ENCODE peak calls at places on chromosomes 5 and 9, in seven cellular contexts. H is NCI-H1092, G is brain microvascular endothelial cell, O is cardiac muscle cell, J is astrocyte, S is anterior cingulate cortex, X is NCI-H226. Z is an unnamed sample.

GRCh38 chr5:154397652-154398406 is 48.0 kb upstream of the SAP30L start:
- DNase-seq in H (peak), G (no peak), O (no peak), J (no peak), S (no peak), X (peak), Z (peak)

GRCh38 chr9:84238652-84239051 is 101.9 kb downstream of the SLC28A3 start:
- DNase-seq in H (no peak), G (no peak), O (no peak), J (no peak), S (no peak), X (no peak), Z (no peak)

GRCh38 chr5:116766470-116766947 is 191.9 kb upstream of the SEMA6A start:
- DNase-seq in H (no peak), G (peak), O (no peak), J (peak), S (no peak), X (peak), Z (no peak)

GRCh38 chr5:134857401-134857800 is 11.6 kb downstream of the C5orf24 start:
- DNase-seq in H (no peak), G (no peak), O (no peak), J (no peak), S (no peak), X (no peak), Z (no peak)

GRCh38 chr9:135075234-135076142 is 12.0 kb upstream of the OLFM1 start:
- DNase-seq in H (peak), G (no peak), O (peak), J (no peak), S (peak), X (peak), Z (no peak)

GRCh38 chr9:76756273-76756650 is 8.0 kb upstream of the PCA3 start:
- DNase-seq in H (peak), G (peak), O (peak), J (no peak), S (no peak), X (no peak), Z (peak)

GRCh38 chr5:174589599-174589998 is 134.8 kb upstream of the MSX2 start:
- DNase-seq in H (no peak), G (no peak), O (no peak), J (no peak), S (no peak), X (no peak), Z (no peak)

GRCh38 chr5:169296456-169297220 is 4.3 kb downstream of the SLIT3 start:
- DNase-seq in H (no peak), G (no peak), O (no peak), J (peak), S (no peak), X (no peak), Z (no peak)

GRCh38 chr9:83384214-83384613 is 154.0 kb downstream of the FRMD3 start:
- DNase-seq in H (peak), G (no peak), O (no peak), J (no peak), S (no peak), X (no peak), Z (peak)

GRCh38 chr9:69965416-69966145 is 78.1 kb upstream of the MAMDC2 start:
- DNase-seq in H (no peak), G (no peak), O (no peak), J (no peak), S (no peak), X (no peak), Z (no peak)

GRCh38 chr9:18149457-18150011 is 324.4 kb upstream of the ADAMTSL1 start:
- DNase-seq in H (no peak), G (no peak), O (no peak), J (no peak), S (no peak), X (no peak), Z (no peak)

GRCh38 chr9:130189840-130190239 is 17.6 kb downstream of the NCS1 start:
- DNase-seq in H (no peak), G (no peak), O (no peak), J (peak), S (no peak), X (no peak), Z (no peak)

GRCh38 chr5:169762338-169763095 is 125.4 kb downstream of the DOCK2 start:
- DNase-seq in H (no peak), G (no peak), O (no peak), J (peak), S (no peak), X (peak), Z (no peak)

GRCh38 chr5:115838885-115839518 is 2.4 kb downstream of the ATG12 start:
- DNase-seq in H (peak), G (no peak), O (peak), J (no peak), S (no peak), X (no peak), Z (peak)

GRCh38 chr9:92333288-92333634 is 7.5 kb downstream of the CENPP start:
- DNase-seq in H (no peak), G (no peak), O (no peak), J (no peak), S (no peak), X (no peak), Z (no peak)

GRCh38 chr9:35920004-35920658 is 10.8 kb downstream of the SPAAR start:
- DNase-seq in H (no peak), G (no peak), O (no peak), J (no peak), S (no peak), X (no peak), Z (no peak)

GRCh38 chr5:42636425-42636824 is 120.2 kb upstream of the CCDC152 start:
- DNase-seq in H (no peak), G (no peak), O (no peak), J (no peak), S (no peak), X (no peak), Z (no peak)

GRCh38 chr9:133387680-133388079 is 11.5 kb downstream of the STKLD1 start:
- DNase-seq in H (no peak), G (no peak), O (no peak), J (no peak), S (no peak), X (no peak), Z (no peak)

GRCh38 chr9:129726322-129727160 is 26.3 kb downstream of the PTGES start:
- DNase-seq in H (peak), G (peak), O (peak), J (peak), S (peak), X (peak), Z (peak)

GRCh38 chr5:147856801-147857200 is 21.7 kb upstream of the SCGB3A2 start:
- DNase-seq in H (no peak), G (no peak), O (no peak), J (no peak), S (no peak), X (no peak), Z (no peak)

GRCh38 chr5:73654171-73654811 is 28.3 kb downstream of the ARHGEF28 start:
- DNase-seq in H (no peak), G (no peak), O (no peak), J (peak), S (no peak), X (peak), Z (no peak)

GRCh38 chr9:116232425-116233159 is 79.0 kb downstream of the PAPPA start:
- DNase-seq in H (no peak), G (peak), O (no peak), J (peak), S (no peak), X (peak), Z (no peak)

GRCh38 chr5:104024538-104024937 is 461.9 kb upstream of the NUDT12 start:
- DNase-seq in H (no peak), G (no peak), O (no peak), J (no peak), S (no peak), X (no peak), Z (no peak)

GRCh38 chr5:129097498-129098296 is 3.1 kb downstream of the ISOC1 start:
- DNase-seq in H (no peak), G (no peak), O (no peak), J (no peak), S (no peak), X (no peak), Z (no peak)

GRCh38 chr9:71681708-71682268 is 86.5 kb downstream of the CEMIP2 start:
- DNase-seq in H (no peak), G (peak), O (peak), J (peak), S (no peak), X (peak), Z (peak)

GRCh38 chr9:113221003-113221799 is at the start of the genes FKBP15 and SLC31A1:
- DNase-seq in H (peak), G (peak), O (peak), J (peak), S (peak), X (peak), Z (peak)

GRCh38 chr9:37922391-37923120 is 18.6 kb upstream of the SLC25A51 start:
- DNase-seq in H (no peak), G (no peak), O (no peak), J (no peak), S (no peak), X (no peak), Z (no peak)

GRCh38 chr5:148653840-148654781 is at the start of gene HTR4:
- DNase-seq in H (peak), G (no peak), O (peak), J (no peak), S (no peak), X (no peak), Z (no peak)

GRCh38 chr5:45697211-45697610 is 1.0 kb upstream of the HCN1 start:
- DNase-seq in H (no peak), G (no peak), O (no peak), J (no peak), S (no peak), X (no peak), Z (no peak)

GRCh38 chr5:147965712-147966111 is 59.4 kb upstream of the C5orf46 start:
- DNase-seq in H (no peak), G (no peak), O (no peak), J (no peak), S (no peak), X (peak), Z (no peak)

GRCh38 chr9:121122450-121123032 is 47.8 kb downstream of the CNTRL start:
- DNase-seq in H (no peak), G (no peak), O (no peak), J (no peak), S (no peak), X (no peak), Z (no peak)

GRCh38 chr9:131807131-131807990 is 67.5 kb upstream of the RAPGEF1 start:
- DNase-seq in H (no peak), G (no peak), O (peak), J (no peak), S (no peak), X (no peak), Z (peak)

GRCh38 chr5:58462623-58463230 is 2.8 kb upstream of the PLK2 start:
- DNase-seq in H (no peak), G (peak), O (peak), J (peak), S (no peak), X (peak), Z (peak)

GRCh38 chr5:129413570-129413969 is 46.5 kb upstream of the ADAMTS19 start:
- DNase-seq in H (no peak), G (no peak), O (no peak), J (no peak), S (no peak), X (no peak), Z (no peak)

GRCh38 chr9:83623634-83623991 is 670 bp downstream of the IDNK start:
- DNase-seq in H (peak), G (no peak), O (no peak), J (no peak), S (no peak), X (no peak), Z (no peak)

GRCh38 chr9:99411479-99412100 is 189.5 kb downstream of the SEC61B start:
- DNase-seq in H (no peak), G (no peak), O (peak), J (no peak), S (no peak), X (no peak), Z (peak)

GRCh38 chr5:158943057-158943456 is 156.7 kb downstream of the EBF1 start:
- DNase-seq in H (no peak), G (peak), O (no peak), J (peak), S (no peak), X (peak), Z (no peak)

GRCh38 chr5:308672-309271 is 12.7 kb upstream of the AHRR start:
- DNase-seq in H (no peak), G (peak), O (no peak), J (peak), S (no peak), X (peak), Z (no peak)

Z was measured in SK-N-DZ.